ENCODE peak calls at places on chromosome 2, in six cellular contexts. O is A549, B is small intestine, H is GM12864, F is dorsolateral prefrontal cortex, J is stomach. I is an unnamed sample.

GRCh38 chr2:207163815-207164747 is 1.7 kb downstream of the KLF7 start:
- DNase-seq in O (peak; percentile 21), B (peak; percentile 50), H (no peak), F (peak; percentile 46), J (peak; percentile 44), I (peak; percentile 40)

GRCh38 chr2:217162533-217162932 is 302.7 kb upstream of the TNP1 start:
- DNase-seq in O (no peak), B (peak; percentile 1), H (no peak), F (peak; percentile 54), J (no peak), I (peak; percentile 30)

GRCh38 chr2:162888641-162889040 is 50.1 kb upstream of the KCNH7 start:
- DNase-seq in O (no peak), B (no peak), H (no peak), F (no peak), J (no peak), I (no peak)

GRCh38 chr2:20429528-20429927 is 17.3 kb upstream of the RHOB start:
- DNase-seq in O (no peak), B (no peak), H (peak; percentile 67), F (no peak), J (peak; percentile 27), I (no peak)

GRCh38 chr2:30217644-30218361 is 13.5 kb upstream of the LBH start:
- DNase-seq in O (no peak), B (peak; percentile 91), H (no peak), F (no peak), J (peak; percentile 93), I (peak; percentile 87)

GRCh38 chr2:134206573-134206972 is 47.3 kb upstream of the MGAT5 start:
- DNase-seq in O (no peak), B (no peak), H (no peak), F (no peak), J (peak; percentile 38), I (no peak)

GRCh38 chr2:176490061-176490861 is 221.0 kb downstream of the MTX2 start:
- DNase-seq in O (no peak), B (no peak), H (no peak), F (no peak), J (peak; percentile 25), I (peak; percentile 49)

GRCh38 chr2:128361376-128362131 is 42.9 kb upstream of the HS6ST1 start:
- DNase-seq in O (no peak), B (no peak), H (no peak), F (no peak), J (no peak), I (no peak)

GRCh38 chr2:28492276-28492675 is 3.6 kb upstream of the PLB1 start:
- DNase-seq in O (no peak), B (peak; percentile 32), H (no peak), F (no peak), J (no peak), I (no peak)

GRCh38 chr2:98463988-98464771 is 19.5 kb downstream of the INPP4A start:
- DNase-seq in O (no peak), B (peak; percentile 55), H (no peak), F (no peak), J (peak; percentile 22), I (no peak)

GRCh38 chr2:190843874-190844699 is 36.5 kb upstream of the GLS start:
- DNase-seq in O (peak; percentile 31), B (no peak), H (no peak), F (no peak), J (no peak), I (no peak)

GRCh38 chr2:85707304-85707703 is 13.1 kb downstream of the GNLY start:
- DNase-seq in O (peak; percentile 92), B (peak; percentile 76), H (peak; percentile 72), F (no peak), J (peak; percentile 67), I (peak; percentile 93)

GRCh38 chr2:240506406-240507059 is 51.3 kb downstream of the ANKMY1 start:
- DNase-seq in O (no peak), B (no peak), H (no peak), F (no peak), J (peak; percentile 21), I (peak; percentile 1)

GRCh38 chr2:12712871-12713270 is 3.9 kb upstream of the TRIB2 start:
- DNase-seq in O (no peak), B (no peak), H (no peak), F (no peak), J (no peak), I (peak; percentile 21)

GRCh38 chr2:130822766-130823165 is 13.9 kb upstream of the ARHGEF4 start:
- DNase-seq in O (no peak), B (no peak), H (no peak), F (peak; percentile 20), J (no peak), I (no peak)

GRCh38 chr2:130821867-130822266 is 14.8 kb upstream of the ARHGEF4 start:
- DNase-seq in O (no peak), B (no peak), H (no peak), F (peak; percentile 14), J (no peak), I (no peak)

GRCh38 chr2:130818809-130819208 is 17.9 kb upstream of the ARHGEF4 start:
- DNase-seq in O (no peak), B (no peak), H (no peak), F (peak; percentile 9), J (no peak), I (no peak)

GRCh38 chr2:130819915-130820861 is 16.5 kb upstream of the ARHGEF4 start:
- DNase-seq in O (no peak), B (no peak), H (no peak), F (peak; percentile 81), J (no peak), I (no peak)

DNA sequence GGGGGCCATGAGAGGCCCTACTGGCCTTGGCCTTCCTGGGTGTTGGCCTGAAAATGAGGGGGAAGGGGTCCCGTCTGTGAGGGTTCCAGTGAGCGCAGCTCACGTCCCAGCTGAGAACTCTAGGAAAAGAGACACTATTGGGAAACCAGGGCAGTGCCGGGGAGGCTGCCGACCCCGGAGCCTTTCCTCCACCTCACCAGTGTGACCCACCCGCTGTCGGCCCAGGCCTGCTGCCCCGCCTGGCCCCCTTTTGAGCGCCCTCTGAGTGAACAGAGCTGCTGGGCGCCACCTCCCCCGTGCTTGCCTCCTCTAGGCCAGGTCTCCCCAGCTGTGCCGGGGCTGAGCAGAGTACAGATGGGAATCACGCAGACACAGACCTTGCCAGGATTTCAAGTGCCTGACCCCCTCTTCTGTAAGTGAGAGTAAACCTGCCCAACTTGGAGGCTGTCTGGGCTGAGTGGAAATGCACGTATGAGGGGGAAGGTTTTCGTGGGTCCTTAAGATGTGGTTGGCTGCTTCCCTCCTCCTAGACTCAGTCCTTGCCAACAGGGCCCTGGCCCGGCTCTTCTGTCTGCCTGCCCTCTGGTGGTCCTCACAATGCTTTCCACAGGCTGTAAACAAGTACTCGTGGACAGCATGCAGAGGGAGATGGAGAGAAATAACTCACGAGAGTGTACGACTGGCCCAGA is 17.3 kb upstream of the ARHGEF4 start:
- DNase-seq in O (no peak), B (no peak), H (no peak), F (peak; percentile 28), J (no peak), I (no peak)
- H3K4me3 ChIP-seq in O (no peak overlapping the region), B (no peak overlapping the region), H (no peak overlapping the region), F (no peak overlapping the region), J (no peak overlapping the region), I (no peak overlapping the region)

GRCh38 chr2:109130726-109130995 is 1.7 kb downstream of the SH3RF3 start:
- DNase-seq in O (no peak), B (no peak), H (no peak), F (no peak), J (no peak), I (no peak)

GRCh38 chr2:109131777-109132176 is 2.8 kb downstream of the SH3RF3 start:
- DNase-seq in O (no peak), B (no peak), H (no peak), F (no peak), J (no peak), I (no peak)

GRCh38 chr2:109128466-109129355 is at the start of gene SH3RF3:
- DNase-seq in O (peak; percentile 24), B (no peak), H (no peak), F (no peak), J (peak; percentile 44), I (peak; percentile 49)

GRCh38 chr2:109129356-109129920 is 433 bp downstream of the SH3RF3 start:
- DNase-seq in O (peak; percentile 10), B (no peak), H (no peak), F (no peak), J (no peak), I (peak; percentile 46)

DNA sequence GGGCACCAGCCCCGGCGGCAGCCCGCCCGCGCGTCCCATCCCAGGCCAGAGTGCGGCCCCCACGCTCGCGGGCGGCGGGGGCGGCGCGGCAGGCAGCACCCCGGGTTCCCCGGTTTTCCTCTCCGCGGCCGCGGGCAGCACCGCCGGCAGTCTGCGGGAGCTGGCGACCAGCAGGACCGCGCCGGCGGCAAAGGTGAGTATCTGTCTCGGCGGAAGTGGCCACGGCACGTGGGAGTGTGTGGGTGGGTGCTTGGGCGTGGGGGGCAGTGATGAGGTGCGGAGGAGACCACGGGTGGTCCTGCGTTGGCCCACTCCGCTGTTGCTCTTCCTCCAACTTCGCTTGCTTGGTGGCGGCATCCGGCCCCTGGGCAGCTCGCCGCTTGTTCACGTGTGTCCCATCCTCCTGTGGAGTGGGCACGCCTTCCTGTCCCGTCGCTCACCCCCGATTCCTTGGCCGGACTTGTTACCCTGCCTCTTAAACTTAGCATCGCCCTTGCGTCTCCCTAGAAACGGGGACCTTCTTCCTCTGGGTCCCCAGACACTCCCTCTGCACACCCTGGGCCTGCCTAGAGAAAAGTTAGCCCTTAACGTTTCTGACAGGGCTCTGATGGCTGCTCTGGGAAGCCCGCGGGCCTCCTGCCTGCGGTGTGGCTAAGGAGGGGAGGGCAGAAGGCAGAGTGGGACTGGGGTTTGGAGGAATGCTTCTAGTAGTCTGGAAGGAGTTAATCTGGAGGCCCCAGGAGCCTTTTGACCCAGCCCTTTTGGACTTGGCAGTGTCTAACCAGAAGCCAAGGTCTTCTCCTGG is 1.1 kb downstream of the SH3RF3 start:
- DNase-seq in O (no peak), B (no peak), H (no peak), F (no peak), J (no peak), I (no peak)
- H3K4me3 ChIP-seq in O (no peak overlapping the region), B (peak overlapping the region; percentile 54), H (no peak overlapping the region), F (peak overlapping the region; percentile 76), J (peak overlapping the region; percentile 67), I (peak overlapping the region; percentile 7)

GRCh38 chr2:60883896-60884295 is 2.5 kb downstream of the REL start:
- DNase-seq in O (no peak), B (no peak), H (no peak), F (no peak), J (no peak), I (no peak)
- H3K4me3 ChIP-seq in O (peak overlapping the region; percentile 67), B (no peak overlapping the region), H (peak overlapping the region; percentile 50), F (peak overlapping the region; percentile 82), J (peak overlapping the region; percentile 92), I (peak overlapping the region; percentile 54)

GRCh38 chr2:155547571-155547970 is 785.0 kb downstream of the NR4A2 start:
- DNase-seq in O (no peak), B (no peak), H (no peak), F (no peak), J (no peak), I (no peak)
- H3K4me3 ChIP-seq in O (no peak overlapping the region), B (no peak overlapping the region), H (no peak overlapping the region), F (no peak overlapping the region), J (no peak overlapping the region), I (no peak overlapping the region)

DNA sequence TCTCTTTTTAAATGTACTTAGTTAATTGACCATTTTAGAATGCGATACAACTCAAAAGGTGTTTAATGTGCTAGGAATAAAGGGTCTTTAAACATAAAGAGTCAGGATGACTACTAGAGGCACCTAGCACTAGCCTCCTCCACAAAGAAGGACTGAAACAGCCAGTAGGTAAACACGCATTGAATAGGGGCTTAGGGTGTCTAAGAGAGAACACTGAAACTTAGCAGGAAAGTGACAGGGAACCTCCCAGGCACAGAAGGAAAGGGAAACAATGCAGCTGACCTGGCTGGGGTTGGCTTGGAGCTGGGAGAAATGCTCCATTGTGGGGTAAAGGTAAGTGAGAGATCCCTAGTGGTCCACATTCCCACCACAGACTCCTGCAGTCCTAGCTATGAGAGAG is 152.5 kb downstream of the KCNE4 start:
- DNase-seq in O (no peak), B (no peak), H (no peak), F (no peak), J (no peak), I (no peak)
- H3K4me3 ChIP-seq in O (no peak overlapping the region), B (no peak overlapping the region), H (no peak overlapping the region), F (no peak overlapping the region), J (no peak overlapping the region), I (no peak overlapping the region)

I was measured in hepatocyte.